ENCODE peak calls at places on chromosomes 1 and 21, in nine cellular contexts. S is CD4-positive, alpha-beta memory T cell; G is CD8-positive, alpha-beta memory T cell; L is epithelial cell of prostate; D is dorsolateral prefrontal cortex; K is fibroblast of lung; Y is uterus; Q is heart left ventricle; O is naive thymus-derived CD4-positive, alpha-beta T cell. N is an unnamed sample.

GRCh38 chr1:16393255-16394177 is 26.5 kb downstream of the SZRD1 start:
- DNase-seq in L (no peak), S (no peak), G (no peak), Y (no peak), D (peak), O (no peak), Q (no peak), K (no peak), N (no peak)

GRCh38 chr1:115980998-115981993 is 5.0 kb downstream of the SLC22A15 start:
- DNase-seq in Y (no peak), D (no peak), L (no peak), O (no peak), S (peak), K (peak), G (peak), Q (no peak), N (no peak)

GRCh38 chr1:33379631-33380354 is 51.1 kb downstream of the PHC2 start:
- DNase-seq in O (no peak), S (no peak), Q (peak), L (no peak), D (no peak), K (peak), Y (no peak), G (no peak), N (peak)

GRCh38 chr1:5597991-5598823 is 394.0 kb downstream of the NPHP4 start:
- DNase-seq in S (no peak), K (no peak), Q (no peak), O (no peak), D (no peak), G (no peak), Y (no peak), L (no peak), N (peak)

GRCh38 chr1:10936998-10937901 is 75.2 kb upstream of the TARDBP start:
- DNase-seq in S (no peak), K (no peak), Y (no peak), L (no peak), Q (peak), O (peak), G (no peak), D (no peak), N (no peak)

GRCh38 chr1:93552751-93553455 is 105.0 kb downstream of the FNBP1L start:
- DNase-seq in S (no peak), O (no peak), G (no peak), Q (no peak), D (no peak), L (no peak), Y (no peak), K (peak), N (no peak)

GRCh38 chr21:21730524-21730923 is 732.3 kb downstream of the NCAM2 start:
- DNase-seq in D (no peak), L (no peak), S (no peak), Q (no peak), G (no peak), K (peak), Y (no peak), O (no peak), N (no peak)

GRCh38 chr1:154964359-154964758 is 2.8 kb upstream of the PYGO2 start:
- DNase-seq in O (no peak), L (no peak), D (no peak), K (no peak), G (no peak), S (no peak), Q (peak), Y (no peak), N (no peak)

GRCh38 chr1:88216441-88216840 is 467.6 kb upstream of the PKN2 start:
- DNase-seq in G (no peak), S (no peak), Y (no peak), K (no peak), O (no peak), L (no peak), Q (no peak), D (no peak), N (no peak)

GRCh38 chr21:45992311-45993209 is 11.0 kb downstream of the COL6A1 start:
- DNase-seq in K (no peak), S (no peak), G (no peak), Q (peak), Y (peak), L (no peak), D (peak), O (no peak), N (peak)

GRCh38 chr1:88983791-88984552 is 8.5 kb downstream of the KYAT3 start:
- DNase-seq in L (no peak), S (peak), Y (no peak), O (peak), Q (no peak), K (peak), G (peak), D (no peak), N (no peak)

GRCh38 chr21:18553786-18554185 is 150.2 kb upstream of the TMPRSS15 start:
- DNase-seq in Q (no peak), K (no peak), G (no peak), O (no peak), Y (no peak), D (no peak), L (no peak), S (no peak), N (no peak)

GRCh38 chr1:234478481-234479309 is at the start of gene TARBP1:
- DNase-seq in K (peak), S (peak), O (peak), G (peak), D (peak), L (no peak), Y (peak), Q (peak), N (no peak)

GRCh38 chr1:104408268-104408667 is 658.6 kb downstream of the AMY1C start:
- DNase-seq in D (no peak), K (no peak), Y (no peak), O (no peak), L (no peak), S (no peak), Q (no peak), G (no peak), N (no peak)

GRCh38 chr1:87402192-87403046 is 73.7 kb downstream of the LMO4 start:
- DNase-seq in Y (no peak), D (no peak), G (no peak), L (no peak), S (no peak), O (no peak), Q (no peak), K (peak), N (no peak)

DNA sequence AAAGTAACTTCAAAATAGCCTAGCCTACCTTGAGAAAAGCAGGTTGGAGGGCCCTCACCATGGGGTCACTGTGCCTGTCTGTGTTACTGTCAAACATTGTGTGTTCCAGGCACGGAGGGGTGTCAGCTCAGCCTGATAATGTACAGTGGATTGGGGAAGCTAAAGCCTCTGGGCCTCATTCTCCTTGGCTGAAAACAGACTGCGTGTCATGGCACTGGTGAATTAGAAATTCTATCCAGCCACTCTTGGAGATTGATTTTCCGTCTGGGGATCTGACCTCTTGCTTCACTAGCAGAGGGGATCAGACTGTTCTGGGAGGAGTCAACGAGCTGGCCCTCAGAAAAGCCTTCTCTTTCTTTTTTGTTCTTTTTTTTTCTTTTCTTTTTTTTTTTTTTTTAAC is 123.5 kb upstream of the HOOK1 start:
- DNase-seq in K (peak), D (no peak), Y (peak), G (no peak), S (no peak), L (no peak), O (no peak), Q (no peak), N (no peak)
- H3K27ac ChIP-seq in K (no peak), D (no peak), Y (peak), G (no peak), S (no peak), L (no peak), O (no peak), Q (peak), N (no peak)

DNA sequence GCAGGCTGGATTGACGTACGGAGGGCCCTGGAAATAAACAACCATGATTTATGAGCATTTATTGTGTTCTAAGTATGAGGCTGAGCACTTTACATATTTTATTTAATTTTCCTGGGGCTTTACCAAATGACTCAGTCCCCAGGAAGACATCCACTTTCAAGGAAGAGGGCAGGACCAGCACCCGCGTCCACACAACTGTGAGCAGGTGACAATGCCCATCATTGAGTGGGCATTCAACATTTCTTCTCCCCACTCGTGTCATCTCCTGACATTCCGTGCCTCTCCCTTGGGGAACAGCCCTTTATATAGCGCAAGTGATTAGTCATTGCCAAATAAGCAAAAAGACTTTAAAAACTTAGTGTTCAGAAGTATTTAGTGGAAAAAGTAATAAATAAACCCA is 57.6 kb upstream of the KCNE2 start:
- DNase-seq in O (no peak), D (no peak), S (no peak), Y (no peak), Q (no peak), G (no peak), L (no peak), K (no peak), N (no peak)
- H3K27ac ChIP-seq in O (no peak), D (no peak), S (no peak), Y (no peak), Q (peak), G (no peak), L (no peak), K (no peak), N (peak)

DNA sequence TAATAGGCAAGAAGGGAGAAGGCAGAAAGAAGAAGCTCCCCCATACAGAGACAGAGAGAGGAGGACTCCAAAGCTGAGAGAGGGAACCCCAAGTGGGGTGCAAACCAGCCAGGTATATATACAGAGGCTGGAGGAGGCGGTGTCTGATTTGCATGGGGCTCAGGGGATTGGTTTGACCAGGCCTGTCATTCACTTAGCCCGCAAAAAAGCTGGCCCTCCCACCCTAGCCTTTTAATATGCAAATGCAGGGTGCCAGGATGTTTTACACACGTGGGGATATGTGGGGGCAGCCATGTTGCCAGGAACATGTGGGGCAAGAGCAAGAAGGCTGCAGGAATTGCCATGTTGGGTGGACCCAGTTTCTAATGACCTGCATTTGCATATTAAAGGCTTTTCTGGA is 37.0 kb upstream of the TENT5B start:
- DNase-seq in L (no peak), D (no peak), Y (no peak), K (no peak), O (no peak), Q (no peak), S (no peak), G (no peak), N (no peak)
- H3K27ac ChIP-seq in L (no peak), D (no peak), Y (no peak), K (no peak), O (no peak), Q (no peak), S (no peak), G (no peak), N (no peak)

GRCh38 chr1:156898971-156899657 is 5.6 kb downstream of the PEAR1 start:
- DNase-seq in Y (no peak), S (no peak), K (no peak), L (no peak), D (no peak), O (no peak), Q (peak), G (no peak), N (no peak)

GRCh38 chr1:156897078-156897825 is 3.7 kb downstream of the PEAR1 start:
- DNase-seq in S (no peak), O (no peak), D (no peak), G (no peak), L (no peak), K (peak), Q (peak), Y (no peak), N (no peak)

GRCh38 chr1:156900019-156900718 is 6.7 kb downstream of the PEAR1 start:
- DNase-seq in L (no peak), D (no peak), O (no peak), Q (peak), S (no peak), G (no peak), K (peak), Y (no peak), N (no peak)

GRCh38 chr1:156896490-156897033 is 3.0 kb downstream of the PEAR1 start:
- DNase-seq in D (no peak), Y (peak), S (no peak), O (no peak), K (peak), G (no peak), Q (peak), L (peak), N (no peak)

GRCh38 chr1:156898151-156898550 is 4.6 kb downstream of the PEAR1 start:
- DNase-seq in Q (peak), Y (peak), G (no peak), O (no peak), S (no peak), D (no peak), L (no peak), K (peak), N (no peak)
- H3K27ac ChIP-seq in Q (peak), Y (peak), G (no peak), O (no peak), S (no peak), D (no peak), L (peak), K (peak), N (peak)

GRCh38 chr21:44972301-44972814 is 32.5 kb downstream of the SLX9 start:
- DNase-seq in K (no peak), Y (no peak), G (no peak), Q (no peak), S (no peak), L (no peak), O (no peak), D (no peak), N (no peak)
- H3K27ac ChIP-seq in K (no peak), Y (no peak), G (no peak), Q (no peak), S (no peak), L (no peak), O (no peak), D (no peak), N (no peak)

GRCh38 chr1:9859252-9860014 is 35.7 kb upstream of the CLSTN1 start:
- DNase-seq in Q (no peak), O (no peak), G (no peak), K (no peak), D (no peak), L (no peak), S (no peak), Y (no peak), N (no peak)
- H3K27ac ChIP-seq in Q (no peak), O (no peak), G (no peak), K (no peak), D (no peak), L (no peak), S (no peak), Y (no peak), N (no peak)

GRCh38 chr1:185058886-185059285 is 13.5 kb downstream of the RNF2 start:
- DNase-seq in S (no peak), Q (no peak), K (no peak), Y (no peak), G (no peak), O (no peak), D (no peak), L (no peak), N (no peak)

GRCh38 chr1:185059950-185060571 is 14.7 kb downstream of the RNF2 start:
- DNase-seq in Q (no peak), D (no peak), L (no peak), K (no peak), G (no peak), O (no peak), S (no peak), Y (no peak), N (no peak)

GRCh38 chr1:185054365-185055060 is 9.2 kb downstream of the RNF2 start:
- DNase-seq in Q (no peak), L (no peak), K (no peak), O (no peak), Y (no peak), G (no peak), D (no peak), S (no peak), N (no peak)

GRCh38 chr1:185062710-185063370 is 17.5 kb downstream of the RNF2 start:
- DNase-seq in Y (no peak), L (no peak), D (no peak), Q (no peak), K (peak), G (no peak), O (no peak), S (no peak), N (no peak)

DNA sequence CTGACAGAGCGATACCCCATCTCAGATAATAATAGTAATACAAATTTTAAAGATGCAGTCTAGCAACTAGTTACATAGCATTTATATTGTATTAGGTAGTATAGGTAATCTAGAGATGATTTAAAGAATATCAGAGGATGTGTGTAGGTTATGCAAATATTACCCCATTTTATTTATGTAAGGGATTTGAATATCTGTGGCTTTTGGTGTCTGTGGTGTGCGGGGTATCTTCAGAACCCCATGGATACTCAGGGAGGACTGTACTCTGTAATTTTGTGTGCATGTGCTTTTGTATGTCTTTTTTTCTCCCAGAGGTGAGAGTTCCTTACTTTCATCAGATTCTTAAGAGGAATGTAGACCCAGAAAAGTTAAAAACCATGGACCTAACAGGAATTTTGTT is 12.7 kb downstream of the RNF2 start:
- DNase-seq in D (no peak), G (no peak), Q (no peak), L (no peak), Y (no peak), K (no peak), S (no peak), O (no peak), N (no peak)
- H3K27ac ChIP-seq in D (no peak), G (no peak), Q (no peak), L (no peak), Y (no peak), K (no peak), S (no peak), O (no peak), N (no peak)

GRCh38 chr1:184387871-184388670 is 1.2 kb downstream of the C1orf21 start:
- DNase-seq in G (peak), D (peak), S (no peak), L (peak), K (peak), O (no peak), Y (peak), Q (peak), N (peak)

GRCh38 chr1:184387069-184387870 is 441 bp downstream of the C1orf21 start:
- DNase-seq in S (no peak), Y (peak), K (no peak), L (no peak), Q (peak), D (no peak), G (peak), O (no peak), N (no peak)

GRCh38 chr1:184389446-184389845 is 2.6 kb downstream of the C1orf21 start:
- DNase-seq in S (no peak), Y (no peak), L (no peak), G (no peak), D (no peak), K (no peak), Q (no peak), O (no peak), N (no peak)

GRCh38 chr1:184390889-184391288 is 4.1 kb downstream of the C1orf21 start:
- DNase-seq in Q (no peak), Y (no peak), S (no peak), O (no peak), K (peak), D (no peak), L (no peak), G (no peak), N (no peak)

GRCh38 chr1:184388671-184389292 is 2.0 kb downstream of the C1orf21 start:
- DNase-seq in L (no peak), D (no peak), Y (no peak), S (no peak), G (peak), K (no peak), Q (no peak), O (no peak), N (no peak)
- H3K27ac ChIP-seq in L (peak), D (no peak), Y (peak), S (no peak), G (peak), K (peak), Q (peak), O (no peak), N (peak)

GRCh38 chr1:22436948-22437347 is 14.7 kb upstream of the ZBTB40 start:
- DNase-seq in O (no peak), S (no peak), Q (no peak), L (no peak), G (no peak), K (no peak), Y (no peak), D (no peak), N (no peak)

GRCh38 chr1:22428672-22429071 is 23.0 kb upstream of the ZBTB40 start:
- DNase-seq in D (no peak), O (peak), G (peak), Y (no peak), Q (no peak), L (no peak), S (peak), K (peak), N (peak)

GRCh38 chr1:22437573-22437972 is 14.1 kb upstream of the ZBTB40 start:
- DNase-seq in G (no peak), D (no peak), Q (no peak), Y (no peak), L (no peak), O (no peak), K (peak), S (no peak), N (no peak)

DNA sequence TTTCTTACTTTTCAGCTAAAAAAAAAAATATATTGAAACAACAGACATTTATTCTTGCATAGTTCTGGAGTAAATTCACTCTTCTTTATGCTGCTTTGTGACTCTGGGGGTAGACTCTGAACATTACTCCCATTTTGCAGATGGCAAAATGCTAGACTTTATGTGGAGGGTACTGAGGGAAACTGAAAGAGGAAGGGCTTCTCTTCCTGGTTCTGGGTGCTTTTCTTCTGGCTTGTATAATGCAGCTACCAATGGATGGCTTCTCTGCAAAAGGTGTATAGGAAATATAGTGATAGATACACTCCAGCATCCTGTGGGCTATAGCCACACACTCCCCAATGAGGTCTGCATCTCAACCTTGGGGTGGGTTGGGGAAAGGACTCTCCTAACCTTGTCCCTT is 19.7 kb upstream of the ZBTB40 start:
- DNase-seq in D (no peak), Y (no peak), K (no peak), L (no peak), G (no peak), Q (no peak), O (no peak), S (no peak), N (no peak)
- H3K27ac ChIP-seq in D (no peak), Y (no peak), K (no peak), L (no peak), G (no peak), Q (no peak), O (no peak), S (no peak), N (no peak)

N was measured in ascending aorta.